ENCODE peak calls at places on chromosomes 11 and 22, in four cellular contexts. W, C, H and D are unnamed samples.

GRCh38 chr11:64122411-64123101 is 43.4 kb downstream of the MACROD1 start:
- DNase-seq in W (no peak), C (no peak), H (no peak), D (no peak)

GRCh38 chr11:22244986-22245592 is 52.2 kb downstream of the ANO5 start:
- DNase-seq in W (peak), C (peak), H (no peak), D (peak)

GRCh38 chr11:17765381-17766359 is 31.1 kb downstream of the KCNC1 start:
- DNase-seq in W (no peak), C (no peak), H (no peak), D (no peak)

GRCh38 chr11:45463541-45463940 is 177.4 kb upstream of the SYT13 start:
- DNase-seq in W (no peak), C (no peak), H (no peak), D (no peak)

GRCh38 chr11:33045551-33046255 is 6.3 kb downstream of the TCP11L1 start:
- DNase-seq in W (no peak), C (no peak), H (peak), D (no peak)

GRCh38 chr11:94563176-94563847 is 3.9 kb upstream of the PIWIL4 start:
- DNase-seq in W (peak), C (no peak), H (no peak), D (no peak)

GRCh38 chr11:105070221-105070789 is 25.2 kb upstream of the CARD16 start:
- DNase-seq in W (no peak), C (no peak), H (no peak), D (no peak)

GRCh38 chr11:119513806-119514170 is 90.8 kb upstream of the THY1 start:
- DNase-seq in W (no peak), C (no peak), H (no peak), D (no peak)

GRCh38 chr11:78314753-78315152 is 102.9 kb downstream of the GAB2 start:
- DNase-seq in W (no peak), C (no peak), H (no peak), D (no peak)

GRCh38 chr22:24751518-24751917 is 23.0 kb downstream of the PIWIL3 start:
- DNase-seq in W (no peak), C (no peak), H (no peak), D (no peak)

GRCh38 chr22:25282346-25282670 is 62.9 kb downstream of the CRYBB2 start:
- DNase-seq in W (no peak), C (peak), H (no peak), D (peak)

GRCh38 chr11:7513210-7514098 is at the start of gene PPFIBP2:
- DNase-seq in W (peak), C (peak), H (peak), D (peak)

GRCh38 chr11:2934611-2935239 is 5.5 kb upstream of the PHLDA2 start:
- DNase-seq in W (no peak), C (no peak), H (no peak), D (no peak)

DNA sequence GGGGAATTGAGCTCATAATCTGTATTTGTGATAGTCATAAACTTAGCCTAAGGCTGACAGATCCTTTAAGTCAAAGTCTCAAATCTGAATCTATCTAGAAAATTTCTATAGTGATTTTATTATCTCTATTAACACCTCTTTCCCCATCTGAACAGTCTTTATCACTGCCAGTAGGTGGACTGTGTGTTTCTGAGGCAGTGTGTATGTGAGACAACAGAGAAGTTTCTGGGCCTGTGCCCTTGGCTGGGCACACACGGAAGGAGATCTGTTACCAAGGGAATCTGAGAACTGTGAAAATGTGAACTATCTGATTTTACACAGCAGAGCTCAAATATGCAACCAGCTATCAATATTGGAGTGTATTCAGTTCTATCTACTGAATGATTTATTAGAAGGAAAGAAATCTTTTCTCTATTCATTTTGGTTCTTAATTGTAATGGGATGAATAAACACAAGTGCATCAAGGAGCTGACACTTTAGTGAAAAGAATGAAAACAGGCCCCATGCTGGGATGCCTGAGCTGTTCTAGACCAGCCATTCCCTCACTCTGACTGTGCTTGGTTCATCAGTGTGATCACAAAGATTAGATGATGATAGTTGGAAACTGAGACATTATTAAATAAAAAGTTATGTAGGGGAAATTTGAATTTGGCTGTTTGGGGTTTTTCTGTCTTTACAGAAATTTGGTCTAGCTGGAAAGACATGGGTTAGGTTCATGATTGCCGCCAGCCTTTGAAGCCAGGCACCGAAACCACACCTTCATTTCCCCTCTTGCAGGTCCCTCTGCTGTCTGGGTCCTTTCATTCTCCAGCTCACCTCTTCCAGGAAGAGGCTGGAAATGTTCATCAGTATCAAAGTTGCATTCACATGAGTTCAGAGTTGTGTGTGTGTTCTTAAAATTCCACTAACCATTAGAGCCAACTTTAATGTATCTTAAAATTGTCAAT is 68.1 kb downstream of the LIF start:
- DNase-seq in W (no peak), C (no peak), H (no peak), D (no peak)
- TF ChIP-seq CTCF in W (no peak), C (no peak), H (no peak), D (no peak)

DNA sequence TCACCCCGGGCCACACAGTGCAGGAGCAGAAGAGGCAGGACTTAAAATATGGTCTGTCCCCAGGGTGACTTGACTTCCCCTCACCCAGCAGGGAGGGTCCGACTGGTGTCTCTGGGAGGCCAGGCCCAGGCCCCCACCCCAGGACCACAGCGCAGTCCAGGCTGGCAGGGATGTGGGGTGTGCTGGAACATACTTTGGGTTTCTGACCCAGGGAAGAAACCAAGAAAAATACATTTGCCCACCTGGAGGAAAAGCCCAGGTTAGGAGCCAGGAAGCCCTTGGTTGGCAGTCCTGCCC is 5.2 kb downstream of the C1QTNF6 start:
- DNase-seq in W (no peak), C (no peak), H (no peak), D (no peak)
- TF ChIP-seq CTCF in W (no peak), C (no peak), H (no peak), D (no peak)

GRCh38 chr11:109205312-109205711 is 216.7 kb upstream of the C11orf87 start:
- DNase-seq in W (no peak), C (no peak), H (no peak), D (no peak)

GRCh38 chr11:109208116-109208515 is 213.9 kb upstream of the C11orf87 start:
- DNase-seq in W (no peak), C (no peak), H (no peak), D (no peak)

DNA sequence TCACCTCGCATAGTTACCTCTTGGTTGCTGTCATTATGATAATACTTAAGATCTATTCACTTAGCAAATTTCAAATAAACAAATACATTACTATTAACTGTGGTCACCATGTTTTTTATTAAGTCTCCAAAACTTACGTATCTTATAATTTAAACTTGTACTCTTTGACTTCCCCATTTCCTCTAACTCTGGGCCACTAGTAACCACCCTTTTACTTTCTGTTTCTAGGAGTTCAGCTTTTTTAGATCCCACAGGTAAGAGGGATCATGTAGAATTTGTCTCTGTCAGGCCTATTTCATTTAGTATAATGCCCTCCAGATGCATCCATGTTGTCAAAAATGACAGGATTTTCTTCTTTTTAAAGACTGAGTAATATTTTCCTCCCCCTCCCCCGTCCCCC is 212.4 kb upstream of the C11orf87 start:
- DNase-seq in W (no peak), C (no peak), H (no peak), D (no peak)
- TF ChIP-seq CTCF in W (no peak), C (no peak), H (no peak), D (no peak)

GRCh38 chr11:597166-597725 is 18.5 kb downstream of the IRF7 start:
- DNase-seq in W (no peak), C (no peak), H (no peak), D (no peak)
- TF ChIP-seq CTCF in W (no peak), C (no peak), H (no peak), D (no peak)

DNA sequence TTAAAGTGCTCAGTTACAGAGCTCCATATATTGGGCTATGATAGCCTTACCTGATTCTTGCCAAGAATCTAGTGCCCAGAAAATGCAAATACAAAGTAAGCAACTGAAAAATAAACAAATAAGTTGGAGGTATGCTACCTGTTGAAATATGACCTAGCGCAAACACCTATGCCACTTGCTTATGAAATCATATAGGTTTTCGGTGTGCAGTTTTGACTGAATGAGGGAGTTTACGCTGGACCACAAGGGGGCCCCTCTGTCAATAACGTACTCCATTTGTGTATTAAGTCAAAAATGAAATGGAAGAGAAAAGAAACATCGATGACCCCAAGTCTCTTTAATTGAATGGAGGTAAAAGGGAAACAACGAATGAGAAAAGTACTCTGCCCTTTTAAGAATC is 84.9 kb upstream of the TRIM77 start:
- DNase-seq in W (no peak), C (no peak), H (no peak), D (no peak)
- TF ChIP-seq CTCF in W (no peak), C (no peak), H (no peak), D (no peak)